ENCODE peak calls at places on chromosomes 4 and X, in five cellular contexts. I is WERI-Rb-1, P is body of pancreas, O is uterus, S is lower lobe of right lung. Q is an unnamed sample.

GRCh38 chrX:132489256-132490085 is 633 bp upstream of the MBNL3 start:
- DNase-seq in I (peak; percentile 39), P (peak; percentile 81), O (peak; percentile 59), S (peak; percentile 86), Q (peak; percentile 39)

GRCh38 chrX:65744965-65745364 is 77.5 kb downstream of the MSN start:
- DNase-seq in I (no peak), P (no peak), O (no peak), S (no peak), Q (no peak)

GRCh38 chr4:52868138-52868537 is 6.0 kb downstream of the RASL11B start:
- DNase-seq in I (no peak), P (no peak), O (peak; percentile 26), S (no peak), Q (peak; percentile 76)

GRCh38 chr4:19857405-19857804 is 394.3 kb upstream of the SLIT2 start:
- DNase-seq in I (no peak), P (no peak), O (no peak), S (no peak), Q (no peak)

GRCh38 chr4:138897818-138898226 is 117.8 kb upstream of the NOCT start:
- DNase-seq in I (no peak), P (no peak), O (no peak), S (no peak), Q (no peak)

GRCh38 chrX:85052636-85053343 is 49.1 kb downstream of the APOOL start:
- DNase-seq in I (no peak), P (no peak), O (no peak), S (no peak), Q (no peak)

GRCh38 chrX:47831788-47832187 is 4.9 kb upstream of the ZNF81 start:
- DNase-seq in I (peak; percentile 66), P (peak; percentile 50), O (no peak), S (peak; percentile 54), Q (peak; percentile 57)

GRCh38 chrX:54030329-54030728 is 13.9 kb downstream of the PHF8 start:
- DNase-seq in I (no peak), P (no peak), O (no peak), S (no peak), Q (no peak)

GRCh38 chrX:41720125-41720780 is 3.7 kb upstream of the GPR82 start:
- DNase-seq in I (no peak), P (no peak), O (no peak), S (no peak), Q (no peak)

GRCh38 chr4:74618659-74619058 is 173.7 kb downstream of the AREG start:
- DNase-seq in I (no peak), P (no peak), O (no peak), S (no peak), Q (no peak)

GRCh38 chr4:119735136-119735770 is 106.6 kb upstream of the PDE5A start:
- DNase-seq in I (no peak), P (no peak), O (no peak), S (no peak), Q (no peak)

GRCh38 chrX:136204571-136204970 is 46.6 kb downstream of the MAP7D3 start:
- DNase-seq in I (no peak), P (no peak), O (no peak), S (peak; percentile 57), Q (no peak)

DNA sequence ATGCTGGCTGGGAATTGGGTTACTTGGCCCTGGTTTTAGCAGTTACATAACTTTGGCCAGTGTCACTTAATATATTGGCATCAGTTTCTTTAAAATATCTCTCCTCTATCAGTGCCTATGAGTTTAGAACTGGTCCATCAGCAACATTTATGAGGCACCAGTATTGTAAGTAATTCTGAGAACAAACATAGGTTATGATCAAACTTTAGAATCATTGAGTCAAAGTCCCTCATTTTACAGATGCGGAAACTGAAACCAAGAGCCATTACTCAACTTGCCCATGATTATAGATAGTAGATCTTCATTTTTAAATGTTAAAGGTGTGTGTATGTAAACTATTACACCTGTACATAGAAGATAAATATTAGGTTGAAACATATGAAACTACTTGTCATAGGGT is 4.5 kb downstream of the NIPAL1 start:
- DNase-seq in I (no peak), P (no peak), O (no peak), S (no peak), Q (no peak)
- TF ChIP-seq CTCF in I (no peak), P (no peak), O (no peak), S (no peak), Q (no peak)

DNA sequence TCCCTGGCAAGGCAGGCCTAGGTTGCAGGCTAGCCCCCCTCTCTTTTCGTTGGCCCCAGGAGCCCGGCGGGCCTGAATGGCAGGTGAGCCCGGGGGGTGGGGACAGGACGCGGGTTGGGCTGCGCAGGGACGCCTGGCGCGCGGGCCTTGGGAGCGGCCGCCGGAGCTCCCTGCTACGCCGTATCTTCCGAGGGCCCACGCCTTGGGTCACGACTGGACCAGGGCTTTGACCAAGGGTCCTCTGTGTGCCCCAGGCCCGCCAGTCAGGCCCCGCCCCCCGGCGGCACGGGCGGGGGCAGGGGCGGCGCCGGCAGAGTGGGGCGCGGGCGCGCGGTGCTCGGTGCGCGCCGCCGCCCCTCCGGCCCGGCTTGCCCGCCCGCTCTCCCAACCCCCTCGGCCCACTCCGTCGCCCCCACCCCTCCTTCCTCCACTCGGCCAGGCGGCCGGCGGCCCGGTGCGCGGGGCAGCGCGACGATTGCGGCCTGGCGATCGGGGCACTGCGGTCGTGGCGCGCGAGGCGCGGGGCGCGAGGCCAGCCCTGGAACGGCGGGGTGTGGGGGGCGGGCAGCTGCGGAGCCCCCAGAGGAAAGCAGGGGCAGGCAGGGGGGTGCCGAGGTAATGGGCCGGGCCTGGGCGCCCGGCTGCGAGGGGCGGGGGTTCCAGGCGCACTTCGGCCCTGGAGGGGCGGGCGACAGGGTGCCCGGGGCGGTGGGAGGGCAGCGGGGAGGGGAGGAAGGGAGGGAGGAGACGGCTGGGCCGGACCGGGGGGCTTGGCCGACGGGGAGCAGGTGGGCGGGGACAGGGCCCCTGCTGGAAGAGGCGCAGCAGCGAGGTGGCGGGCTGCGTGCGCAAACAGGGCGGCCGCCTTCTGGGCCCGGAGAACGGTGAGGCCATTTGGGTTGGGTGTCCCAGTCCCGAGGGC is at the start of gene PRRG3:
- DNase-seq in I (peak; percentile 46), P (no peak), O (peak; percentile 17), S (no peak), Q (no peak)
- H3K4me3 ChIP-seq in I (peak within 1 kb of the TSS; percentile 35), P (no peak within 1 kb of the TSS), O (no peak within 1 kb of the TSS), S (peak within 1 kb of the TSS; percentile 28), Q (no peak within 1 kb of the TSS)

DNA sequence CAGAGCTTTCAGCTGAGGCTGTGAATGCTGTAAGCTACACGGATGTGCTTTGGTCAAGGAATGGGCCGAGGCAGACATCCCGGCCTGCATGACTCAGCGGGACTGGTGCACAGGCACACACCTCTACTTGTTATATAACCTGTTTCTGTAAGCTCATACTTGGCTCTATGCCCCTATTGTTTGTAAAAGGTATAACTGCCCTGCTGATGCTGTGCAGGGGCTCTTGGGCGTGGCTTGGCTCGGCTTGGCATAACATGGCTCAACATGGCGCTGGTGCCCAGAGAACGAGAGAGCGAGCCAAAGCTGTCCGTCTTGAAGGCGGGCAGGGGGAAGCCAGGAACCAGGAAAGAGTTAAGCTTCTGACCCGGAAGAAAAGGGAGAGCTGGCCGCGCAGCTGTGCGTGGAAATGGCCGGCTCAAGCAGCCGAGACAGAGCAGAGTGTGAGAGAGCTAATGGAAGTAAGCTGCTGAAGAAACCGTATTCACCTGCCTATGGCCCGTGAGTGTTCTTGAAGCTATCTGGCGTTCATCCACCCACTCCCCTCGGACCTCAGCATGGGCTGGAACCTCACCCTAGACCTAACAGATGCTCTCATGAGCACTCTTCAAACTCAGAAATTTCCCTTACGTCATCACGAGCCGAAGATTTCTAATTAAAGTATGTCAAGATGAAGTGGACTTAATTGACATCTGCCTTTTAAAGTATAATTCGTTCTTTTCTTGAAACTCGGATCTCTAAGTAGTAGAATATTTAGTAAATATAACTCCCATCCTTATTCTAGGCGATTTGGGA is 286.3 kb upstream of the AGA start:
- DNase-seq in I (peak; percentile 18), P (no peak), O (no peak), S (no peak), Q (peak; percentile 16)
- TF ChIP-seq CTCF in I (no peak), P (no peak), O (no peak), S (no peak), Q (no peak)

DNA sequence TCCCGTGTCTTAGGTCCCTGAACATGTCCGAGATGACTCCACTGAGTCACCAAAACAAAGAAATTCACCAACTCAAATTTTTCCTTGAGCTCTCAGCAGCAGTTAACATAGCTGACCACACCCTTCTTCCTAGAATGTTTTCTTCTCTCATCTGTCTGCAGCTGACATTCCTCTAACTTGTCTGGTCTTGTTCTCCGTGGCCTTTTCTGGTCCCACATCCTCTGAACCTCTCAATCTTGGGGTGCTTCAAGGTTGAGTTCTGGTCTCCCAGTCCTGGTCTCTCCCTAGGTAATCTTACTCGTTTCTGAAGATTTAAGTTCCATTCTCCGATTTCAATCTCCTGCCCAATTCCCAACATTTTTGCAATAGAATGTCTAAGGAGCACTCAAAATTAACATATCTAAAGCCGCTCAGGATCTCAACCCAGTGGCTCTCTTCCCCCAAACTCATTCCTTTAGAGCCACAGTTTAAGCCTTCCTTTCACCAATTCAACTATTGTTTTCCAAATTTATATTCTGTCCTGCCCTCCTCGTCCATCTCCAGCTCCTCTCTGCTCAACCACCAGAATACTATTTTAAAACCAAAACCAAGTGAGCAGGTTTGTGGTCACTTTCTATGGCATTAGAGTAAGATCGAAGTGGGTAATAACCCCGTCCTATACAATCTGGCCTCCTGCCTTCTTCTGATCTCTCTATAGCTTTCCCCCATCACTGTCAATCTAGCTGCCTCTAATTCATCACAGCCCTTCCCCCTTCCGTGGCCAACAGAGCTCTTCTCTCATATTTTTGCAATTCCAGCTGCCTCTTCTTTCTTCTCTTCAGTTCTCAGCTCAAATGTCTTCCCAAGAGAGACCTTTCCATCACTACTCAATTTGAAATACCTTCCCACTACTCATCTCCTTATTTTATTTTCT is 1.2 kb downstream of the TRIML2 start:
- DNase-seq in I (no peak), P (no peak), O (no peak), S (no peak), Q (no peak)
- H3K4me3 ChIP-seq in I (no peak overlapping the region), P (no peak overlapping the region), O (no peak overlapping the region), S (no peak overlapping the region), Q (no peak overlapping the region)

DNA sequence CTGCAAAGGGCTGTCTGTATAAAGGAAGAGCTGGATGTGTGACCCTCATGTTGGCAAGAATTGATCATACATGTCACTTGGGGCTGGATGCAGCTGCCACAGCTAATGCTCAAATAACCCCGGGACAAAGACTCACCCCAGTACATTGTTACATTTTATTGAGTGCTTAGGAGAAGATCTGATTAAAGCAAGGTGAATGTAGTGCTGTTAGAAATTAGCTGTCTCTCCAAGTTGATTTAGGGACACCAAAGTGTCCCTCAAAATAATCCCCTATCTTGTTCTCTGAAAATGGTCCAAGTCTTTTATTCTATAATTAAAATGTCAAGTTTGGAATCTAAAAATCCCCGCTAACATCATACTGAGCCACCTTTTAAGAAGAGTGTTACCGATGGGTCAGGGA is 12.9 kb upstream of the DAPP1 start:
- DNase-seq in I (no peak), P (no peak), O (no peak), S (no peak), Q (no peak)
- TF ChIP-seq CTCF in I (no peak), P (no peak), O (no peak), S (no peak), Q (no peak)

GRCh38 chr4:40858946-40859345 is 109.2 kb downstream of the NSUN7 start:
- DNase-seq in I (no peak), P (no peak), O (no peak), S (no peak), Q (peak; percentile 40)

DNA sequence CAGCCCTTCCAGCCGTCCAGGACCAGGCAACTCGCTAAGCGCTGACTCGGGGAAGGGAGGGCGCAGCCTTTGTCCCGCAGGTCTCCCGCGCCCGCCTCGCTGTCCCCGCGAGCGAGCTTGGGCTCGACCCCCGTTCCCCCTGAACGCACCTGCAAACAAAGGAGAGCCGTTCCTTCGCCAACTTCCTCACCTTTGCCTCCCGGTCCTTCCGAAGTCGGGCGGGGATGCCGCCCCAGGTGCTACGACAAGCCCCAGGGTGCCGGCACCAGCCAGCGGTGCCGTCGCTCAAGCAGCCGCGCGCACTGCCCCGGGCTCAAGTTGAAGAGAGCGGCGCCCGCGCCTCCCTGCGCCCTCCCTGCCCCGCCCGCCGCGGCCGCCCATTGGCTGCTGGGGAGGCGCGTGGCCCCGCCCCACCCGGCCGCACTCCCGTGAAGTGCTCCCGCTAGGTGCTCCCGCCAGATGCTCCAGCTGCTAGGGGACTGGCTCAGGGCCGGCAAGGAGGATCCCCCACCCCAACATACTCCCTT is 107.1 kb downstream of the NSUN7 start:
- DNase-seq in I (peak; percentile 79), P (peak; percentile 75), O (peak; percentile 58), S (peak; percentile 82), Q (peak; percentile 85)
- H3K4me3 ChIP-seq in I (peak overlapping the region; percentile 62), P (no peak overlapping the region), O (no peak overlapping the region), S (peak overlapping the region; percentile 48), Q (peak overlapping the region; percentile 55)

Q was measured in BE2C.